ENCODE peak calls at places on chromosome 19, in eight cellular contexts. Q, S, V, M, E, D, U and Y are unnamed samples.

GRCh38 chr19:29923653-29924052 is 18.4 kb upstream of the URI1 start:
- DNase-seq in V (no peak), U (no peak), Q (no peak), S (no peak), M (no peak), D (no peak), E (no peak), Y (no peak)

GRCh38 chr19:13153627-13154240 is 3.5 kb downstream of the IER2 start:
- DNase-seq in Q (peak; percentile 59), D (no peak), M (no peak), V (no peak), S (peak; percentile 44), U (no peak), E (peak; percentile 65), Y (peak; percentile 33)

GRCh38 chr19:57992841-57993240 is 9.8 kb downstream of the ZNF606 start:
- DNase-seq in M (no peak), V (no peak), Q (no peak), E (no peak), S (no peak), D (no peak), U (no peak), Y (no peak)

GRCh38 chr19:14061081-14061749 is 661 bp downstream of the PALM3 start:
- DNase-seq in U (no peak), V (no peak), E (no peak), Q (no peak), M (no peak), S (peak; percentile 53), D (no peak), Y (peak; percentile 35)

GRCh38 chr19:16355293-16356043 is 30.8 kb downstream of the KLF2 start:
- DNase-seq in V (no peak), M (no peak), D (no peak), Q (peak; percentile 54), S (no peak), U (no peak), E (no peak), Y (no peak)

GRCh38 chr19:52086481-52086880 is 9.1 kb downstream of the ZNF841 start:
- DNase-seq in M (no peak), E (no peak), Q (no peak), U (no peak), D (no peak), V (no peak), S (no peak), Y (no peak)

GRCh38 chr19:14542721-14543328 is 13.4 kb downstream of the TECR start:
- DNase-seq in U (no peak), D (no peak), Q (no peak), M (peak; percentile 30), V (no peak), S (no peak), E (no peak), Y (no peak)

GRCh38 chr19:47730521-47730889 is 14.8 kb upstream of the NOP53 start:
- DNase-seq in V (no peak), U (no peak), D (no peak), Q (no peak), M (no peak), E (no peak), S (no peak), Y (no peak)

GRCh38 chr19:15577184-15577771 is 37.7 kb upstream of the CYP4F8 start:
- DNase-seq in Q (no peak), D (no peak), E (peak; percentile 13), U (no peak), M (no peak), S (no peak), V (no peak), Y (no peak)

GRCh38 chr19:42267644-42268141 is 1.4 kb upstream of the CIC start:
- DNase-seq in V (no peak), M (no peak), E (no peak), D (no peak), S (no peak), Q (no peak), U (no peak), Y (no peak)

GRCh38 chr19:10122066-10122465 is 2.4 kb upstream of the EIF3G start:
- DNase-seq in S (no peak), E (no peak), M (peak; percentile 44), Q (no peak), U (no peak), V (no peak), D (no peak), Y (peak; percentile 55)

GRCh38 chr19:10800488-10800887 is 35.5 kb downstream of the TMED1 start:
- DNase-seq in M (peak; percentile 28), Q (no peak), V (no peak), D (no peak), S (no peak), U (no peak), E (no peak), Y (peak; percentile 95)

GRCh38 chr19:10620786-10621185 is 4.6 kb upstream of the SLC44A2 start:
- DNase-seq in U (no peak), V (no peak), E (no peak), M (no peak), D (no peak), S (no peak), Q (no peak), Y (no peak)

GRCh38 chr19:40255619-40256166 is 29.2 kb upstream of the CCNP start:
- DNase-seq in D (no peak), S (no peak), E (no peak), U (no peak), V (no peak), M (no peak), Q (no peak), Y (no peak)
- H3K27ac ChIP-seq in D (no peak overlapping the region), S (no peak overlapping the region), E (no peak overlapping the region), U (no peak overlapping the region), V (no peak overlapping the region), M (no peak overlapping the region), Q (no peak overlapping the region), Y (peak overlapping the region; percentile 88)

GRCh38 chr19:2945575-2946184 is 909 bp upstream of the ZNF77 start:
- DNase-seq in E (no peak), S (no peak), U (no peak), M (no peak), D (no peak), V (no peak), Q (no peak), Y (no peak)

GRCh38 chr19:2942928-2943640 is 1.7 kb downstream of the ZNF77 start:
- DNase-seq in D (no peak), V (no peak), Q (no peak), S (no peak), E (no peak), M (no peak), U (no peak), Y (no peak)

GRCh38 chr19:2949939-2950285 is 5.1 kb upstream of the ZNF77 start:
- DNase-seq in V (no peak), U (no peak), S (peak; percentile 56), Q (no peak), E (no peak), M (peak; percentile 99), D (peak; percentile 44), Y (no peak)

GRCh38 chr19:2944403-2944774 is 382 bp downstream of the ZNF77 start:
- DNase-seq in D (no peak), U (no peak), V (no peak), S (no peak), E (no peak), M (no peak), Q (no peak), Y (no peak)

DNA sequence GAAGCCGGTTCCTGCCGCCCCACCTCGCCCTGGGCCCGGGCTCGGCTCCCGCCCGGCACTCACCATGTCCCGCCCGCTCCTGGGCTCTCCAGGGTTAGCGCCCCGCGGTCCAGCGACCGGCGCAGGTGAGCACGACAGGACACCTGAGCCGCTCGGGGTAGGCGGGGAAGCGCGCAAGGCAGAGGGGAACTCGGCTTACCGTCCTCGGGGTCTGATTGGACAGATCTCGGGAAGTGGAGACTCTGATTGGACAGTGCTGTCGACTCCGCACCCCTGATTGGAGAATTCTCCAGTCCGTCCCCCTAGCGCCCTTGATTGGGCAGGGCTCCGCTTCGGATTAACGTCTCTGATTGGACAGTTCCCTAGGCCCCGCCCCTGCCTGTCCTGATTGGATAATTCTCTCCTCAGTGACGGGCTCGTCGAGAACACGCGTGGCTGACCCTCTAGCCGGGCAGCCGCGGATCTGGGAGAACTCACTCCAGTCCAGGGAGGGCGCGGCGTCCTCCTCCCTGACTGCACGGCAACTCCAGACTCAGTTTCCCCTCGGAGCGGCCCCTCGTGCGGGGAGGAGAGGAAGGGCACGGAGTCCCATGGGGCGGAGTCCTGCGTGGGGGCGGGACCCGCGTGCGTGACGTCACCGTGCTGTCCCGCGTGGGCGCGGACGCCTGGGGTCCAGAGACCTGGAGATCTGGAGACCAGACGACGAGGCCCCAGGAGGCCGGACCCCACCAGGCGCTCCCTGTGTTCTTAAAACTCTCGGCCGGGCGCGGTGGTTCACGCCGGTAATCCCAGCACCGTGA is at the start of gene ZNF77:
- DNase-seq in M (peak; percentile 99), S (peak; percentile 99), E (peak; percentile 100), Q (peak; percentile 99), V (peak; percentile 100), U (peak; percentile 92), D (peak; percentile 98), Y (peak; percentile 100)
- TF ChIP-seq POLR2A in M (peak; percentile 70), S (no peak), E (peak; percentile 39), Q (peak; percentile 68), V (peak; percentile 61), U (no peak), D (peak; percentile 57), Y (peak; percentile 76)

GRCh38 chr19:19474950-19475781 is 40.2 kb downstream of the TSSK6 start:
- DNase-seq in M (no peak), U (no peak), S (no peak), V (no peak), D (no peak), Q (no peak), E (no peak), Y (no peak)

GRCh38 chr19:19471682-19472081 is 43.7 kb downstream of the TSSK6 start:
- DNase-seq in Q (no peak), U (no peak), S (no peak), M (no peak), E (no peak), V (no peak), D (no peak), Y (no peak)

GRCh38 chr19:19477705-19478383 is 37.5 kb downstream of the TSSK6 start:
- DNase-seq in D (no peak), V (no peak), M (no peak), E (no peak), S (peak; percentile 79), Q (no peak), U (no peak), Y (no peak)

GRCh38 chr19:19480688-19481087 is 34.7 kb downstream of the TSSK6 start:
- DNase-seq in E (no peak), D (no peak), V (no peak), M (no peak), S (no peak), U (no peak), Q (no peak), Y (no peak)

GRCh38 chr19:19475845-19476828 is 39.2 kb downstream of the TSSK6 start:
- DNase-seq in V (no peak), E (no peak), D (peak; percentile 44), U (no peak), S (no peak), M (no peak), Q (no peak), Y (peak; percentile 28)
- TF ChIP-seq CTCF in V (no peak), E (peak; percentile 25), D (no peak), U (no peak), S (peak; percentile 35), M (peak; percentile 25), Q (no peak), Y (no peak)

GRCh38 chr19:3396881-3397265 is 30.5 kb downstream of the NFIC start:
- DNase-seq in U (no peak), D (no peak), M (no peak), S (no peak), V (no peak), E (no peak), Q (no peak), Y (no peak)
- H3K27ac ChIP-seq in U (peak overlapping the region; percentile 95), D (peak overlapping the region; percentile 84), M (no peak overlapping the region), S (peak overlapping the region; percentile 100), V (peak overlapping the region; percentile 90), E (peak overlapping the region; percentile 29), Q (peak overlapping the region; percentile 98), Y (peak overlapping the region; percentile 83)